ENCODE peak calls at places on chromosomes 12 and 14, in ten cellular contexts. M is stimulated activated CD4-positive, alpha-beta T cell treated with anti-CD3 and anti-CD28 coated beads, TNF-alpha, amount 100 ng/mL, for 48 hours; Y is EL; C is DMS 273 treated with DMSO at 0.1 percent for 48 hours; D is ovary; W is left kidney; I is WTC11; T is effector memory CD8-positive, alpha-beta T cell; B is smooth muscle cell of the brain vasculature; A is Daoy. X is an unnamed sample.

GRCh38 chr12:2094597-2094996 is 41.8 kb downstream of the CACNA1C start:
- DNase-seq in A (no peak), D (no peak), I (no peak), M (no peak), T (no peak), B (no peak), C (no peak), W (no peak), Y (peak; percentile 57), X (peak; percentile 33)

GRCh38 chr14:31930493-31931225 is 146.4 kb upstream of the ARHGAP5 start:
- DNase-seq in D (no peak), A (peak; percentile 60), T (no peak), C (no peak), M (no peak), B (no peak), I (no peak), W (no peak), Y (peak; percentile 54), X (peak; percentile 24)

GRCh38 chr12:112939761-112940357 is 1.6 kb downstream of the OAS3 start:
- DNase-seq in C (no peak), Y (peak; percentile 35), T (no peak), D (no peak), M (no peak), A (no peak), B (no peak), W (peak; percentile 4), I (no peak), X (peak; percentile 39)

GRCh38 chr12:27542628-27543027 is 18.6 kb downstream of the PPFIBP1 start:
- DNase-seq in Y (peak; percentile 93), B (no peak), I (no peak), C (no peak), M (no peak), A (peak; percentile 59), D (no peak), W (no peak), T (no peak), X (no peak)

GRCh38 chr14:24145700-24146621 is at the start of gene PSME2:
- DNase-seq in Y (no peak), D (no peak), I (no peak), C (no peak), B (peak; percentile 21), A (no peak), T (no peak), W (no peak), M (no peak), X (peak; percentile 73)

GRCh38 chr12:103803847-103804246 is 37.2 kb downstream of the NT5DC3 start:
- DNase-seq in I (no peak), D (no peak), C (no peak), B (no peak), W (no peak), M (no peak), T (no peak), A (no peak), Y (no peak), X (no peak)

GRCh38 chr14:91284146-91284790 is 39.8 kb upstream of the GPR68 start:
- DNase-seq in M (no peak), B (no peak), D (peak; percentile 47), Y (peak; percentile 86), I (no peak), T (no peak), W (no peak), A (peak; percentile 85), C (no peak), X (no peak)

GRCh38 chr14:49106721-49107689 is 479.2 kb downstream of the RPS29 start:
- DNase-seq in D (no peak), W (peak; percentile 1), A (no peak), M (no peak), C (no peak), I (no peak), Y (no peak), T (no peak), B (no peak), X (no peak)

GRCh38 chr14:58082491-58083098 is 69.4 kb downstream of the ARMH4 start:
- DNase-seq in D (no peak), M (no peak), W (no peak), B (peak; percentile 62), A (peak; percentile 88), Y (peak; percentile 90), I (no peak), C (no peak), T (no peak), X (peak; percentile 8)

GRCh38 chr12:108914031-108914630 is 34.2 kb downstream of the DAO start:
- DNase-seq in W (no peak), A (no peak), I (no peak), M (no peak), B (no peak), Y (peak; percentile 12), T (no peak), D (no peak), C (no peak), X (no peak)

GRCh38 chr14:74326369-74327152 is 21.7 kb upstream of the VRTN start:
- DNase-seq in C (no peak), M (no peak), Y (no peak), A (no peak), T (no peak), D (no peak), W (peak; percentile 80), B (no peak), I (peak; percentile 89), X (peak; percentile 89)

GRCh38 chr14:79510659-79511058 is 700.6 kb downstream of the DIO2 start:
- DNase-seq in D (no peak), Y (peak; percentile 85), W (no peak), C (peak; percentile 51), A (no peak), M (no peak), T (no peak), I (no peak), B (peak; percentile 9), X (peak; percentile 94)

GRCh38 chr14:20564501-20564997 is 3.7 kb upstream of the RNASE9 start:
- DNase-seq in T (no peak), Y (no peak), W (no peak), C (no peak), A (peak; percentile 79), B (no peak), D (no peak), I (peak; percentile 23), M (no peak), X (no peak)

GRCh38 chr12:12449533-12450025 is 92.7 kb downstream of the BORCS5 start:
- DNase-seq in W (no peak), D (no peak), A (no peak), M (no peak), T (no peak), I (no peak), C (no peak), Y (no peak), B (no peak), X (peak; percentile 55)

GRCh38 chr14:32588448-32589320 is 259.6 kb downstream of the AKAP6 start:
- DNase-seq in D (no peak), C (no peak), Y (peak; percentile 51), W (peak; percentile 44), M (no peak), A (peak; percentile 57), T (no peak), B (no peak), I (peak; percentile 20), X (peak; percentile 10)

GRCh38 chr12:67358686-67359374 is 89.7 kb downstream of the CAND1 start:
- DNase-seq in B (peak; percentile 86), T (no peak), D (no peak), W (no peak), M (no peak), C (no peak), I (no peak), Y (peak; percentile 77), A (peak; percentile 83), X (peak; percentile 46)

GRCh38 chr12:77133566-77133965 is 68.2 kb upstream of the E2F7 start:
- DNase-seq in M (peak; percentile 2), C (no peak), I (peak; percentile 75), W (peak; percentile 92), Y (peak; percentile 45), B (peak; percentile 46), T (no peak), A (peak; percentile 72), D (peak; percentile 51), X (no peak)

GRCh38 chr14:89455412-89455811 is 38.4 kb upstream of the FOXN3 start:
- DNase-seq in C (no peak), I (no peak), A (no peak), M (no peak), Y (no peak), T (no peak), B (no peak), D (peak; percentile 26), W (peak; percentile 25), X (no peak)

GRCh38 chr12:27645671-27646070 is 50.6 kb upstream of the REP15 start:
- DNase-seq in A (no peak), D (no peak), Y (no peak), C (no peak), I (no peak), W (no peak), T (no peak), B (no peak), M (no peak), X (peak; percentile 8)

GRCh38 chr12:110266980-110267620 is 13.9 kb upstream of the ATP2A2 start:
- DNase-seq in D (peak; percentile 59), T (no peak), I (no peak), A (peak; percentile 78), C (peak; percentile 34), B (peak; percentile 58), Y (peak; percentile 78), W (peak; percentile 67), M (no peak), X (peak; percentile 94)

GRCh38 chr12:14214495-14214894 is 151.0 kb upstream of the ATF7IP start:
- DNase-seq in A (no peak), D (no peak), C (no peak), I (no peak), B (no peak), M (no peak), W (no peak), Y (no peak), T (no peak), X (no peak)

GRCh38 chr12:6367065-6367968 is 8.0 kb downstream of the SCNN1A start:
- DNase-seq in B (no peak), A (peak; percentile 45), T (peak; percentile 35), C (no peak), I (no peak), Y (peak; percentile 49), D (no peak), M (no peak), W (no peak), X (peak; percentile 69)

GRCh38 chr14:21084396-21084795 is 14.1 kb downstream of the ZNF219 start:
- DNase-seq in B (no peak), I (no peak), Y (no peak), T (no peak), M (no peak), W (no peak), A (no peak), D (no peak), C (no peak), X (no peak)

GRCh38 chr12:98123186-98123585 is 392.2 kb upstream of the TMPO start:
- DNase-seq in B (no peak), C (no peak), M (no peak), I (no peak), W (no peak), T (no peak), D (no peak), Y (no peak), A (no peak), X (peak; percentile 95)

GRCh38 chr12:23585156-23585781 is 364.2 kb downstream of the SOX5 start:
- DNase-seq in A (no peak), W (no peak), C (no peak), M (no peak), T (no peak), B (no peak), Y (no peak), D (no peak), I (no peak), X (peak; percentile 9)

GRCh38 chr12:94289551-94290312 is 141.4 kb downstream of the PLXNC1 start:
- DNase-seq in I (no peak), W (no peak), M (no peak), Y (peak; percentile 90), C (no peak), A (peak; percentile 63), B (no peak), D (peak; percentile 67), T (no peak), X (no peak)

GRCh38 chr14:33062881-33063280 is 124.2 kb downstream of the NPAS3 start:
- DNase-seq in T (no peak), Y (no peak), M (no peak), I (no peak), D (no peak), A (peak; percentile 63), B (no peak), W (no peak), C (no peak), X (peak; percentile 26)

X was measured in NCI-H69.